ENCODE peak calls at places on chromosomes 16 and 17, in seven cellular contexts. D, P, E, V, B, S and T are unnamed samples.

GRCh38 chr17:78890111-78890897 is 12.7 kb downstream of the CEP295NL start:
- DNase-seq in S (peak), P (no peak), D (no peak), B (no peak), E (no peak), V (peak), T (peak)

GRCh38 chr16:87695534-87695933 is 70.3 kb downstream of the KLHDC4 start:
- DNase-seq in V (no peak), S (no peak), P (no peak), E (no peak), D (no peak), B (no peak), T (no peak)

GRCh38 chr16:74623214-74623842 is 16.4 kb upstream of the GLG1 start:
- DNase-seq in E (peak), B (no peak), S (peak), P (peak), D (peak), V (no peak), T (no peak)

GRCh38 chr17:37818689-37819088 is 73.8 kb upstream of the HNF1B start:
- DNase-seq in D (no peak), P (no peak), V (peak), S (no peak), E (peak), B (no peak), T (peak)

GRCh38 chr17:66673668-66674276 is 161.1 kb upstream of the CACNG5 start:
- DNase-seq in B (no peak), V (peak), D (peak), E (peak), S (peak), P (peak), T (peak)

GRCh38 chr17:73625975-73626706 is 18.1 kb downstream of the SDK2 start:
- DNase-seq in V (no peak), S (no peak), E (peak), P (no peak), D (no peak), B (no peak), T (no peak)

GRCh38 chr17:72515291-72516065 is 394.7 kb downstream of the SOX9 start:
- DNase-seq in D (peak), V (no peak), S (no peak), E (no peak), B (no peak), P (no peak), T (no peak)

GRCh38 chr17:34370997-34371395 is 8.0 kb upstream of the CCL1 start:
- DNase-seq in S (no peak), V (no peak), E (peak), B (peak), P (peak), D (no peak), T (no peak)

GRCh38 chr16:56199164-56199563 is 7.9 kb downstream of the GNAO1 start:
- DNase-seq in E (no peak), S (no peak), P (no peak), B (no peak), D (no peak), V (no peak), T (no peak)

GRCh38 chr17:35749560-35750412 is 3.3 kb downstream of the GAS2L2 start:
- DNase-seq in D (peak), S (no peak), B (no peak), P (no peak), E (no peak), V (no peak), T (no peak)

GRCh38 chr17:81241648-81242420 is 2.7 kb downstream of the NDUFAF8 start:
- DNase-seq in B (no peak), D (peak), P (no peak), E (no peak), S (peak), V (no peak), T (peak)

GRCh38 chr16:74592847-74593246 is 14.1 kb downstream of the GLG1 start:
- DNase-seq in P (no peak), V (no peak), E (no peak), D (no peak), S (no peak), B (no peak), T (no peak)

GRCh38 chr16:22353933-22354541 is 20.4 kb downstream of the CDR2 start:
- DNase-seq in V (no peak), S (no peak), B (no peak), D (no peak), E (no peak), P (no peak), T (no peak)

GRCh38 chr17:66307257-66307656 is 4.8 kb downstream of the PRKCA start:
- DNase-seq in V (no peak), B (no peak), P (no peak), D (no peak), E (no peak), S (no peak), T (no peak)

GRCh38 chr16:83792391-83792790 is 15.4 kb upstream of the HSBP1 start:
- DNase-seq in B (no peak), D (no peak), P (no peak), S (no peak), V (no peak), E (no peak), T (no peak)

GRCh38 chr16:87956169-87956770 is 5.0 kb downstream of the BANP start:
- DNase-seq in B (no peak), P (peak), E (no peak), D (peak), S (no peak), V (no peak), T (no peak)

GRCh38 chr16:56910654-56911539 is 21.0 kb upstream of the HERPUD1 start:
- DNase-seq in P (peak), E (no peak), B (peak), V (no peak), D (peak), S (peak), T (peak)

GRCh38 chr17:1730345-1731193 is 6.1 kb downstream of the WDR81 start:
- DNase-seq in E (peak), D (peak), V (no peak), B (no peak), P (peak), S (peak), T (peak)

GRCh38 chr16:25950586-25951201 is 258.9 kb downstream of the HS3ST4 start:
- DNase-seq in B (no peak), D (no peak), V (no peak), E (no peak), S (no peak), P (no peak), T (no peak)

GRCh38 chr17:78390241-78391050 is 12.0 kb downstream of the PGS1 start:
- DNase-seq in P (peak), D (peak), E (no peak), V (no peak), S (no peak), B (peak), T (no peak)

GRCh38 chr16:20821682-20822081 is 15.4 kb downstream of the REXO5 start:
- DNase-seq in V (no peak), E (no peak), S (no peak), B (no peak), P (no peak), D (no peak), T (no peak)

GRCh38 chr17:73163043-73163442 is 1.8 kb upstream of the SSTR2 start:
- DNase-seq in S (no peak), E (no peak), B (no peak), D (no peak), P (no peak), V (no peak), T (no peak)

GRCh38 chr17:75487351-75488070 is 27.8 kb downstream of the CASKIN2 start:
- DNase-seq in V (no peak), B (no peak), E (no peak), D (peak), S (no peak), P (no peak), T (no peak)

GRCh38 chr17:46000292-46000691 is 1.2 kb downstream of the STH start:
- DNase-seq in E (no peak), B (no peak), S (no peak), D (no peak), P (no peak), V (no peak), T (no peak)

GRCh38 chr16:28298511-28298878 is 6.2 kb downstream of the SBK1 start:
- DNase-seq in D (no peak), P (no peak), V (no peak), S (no peak), E (no peak), B (no peak), T (peak)

GRCh38 chr17:66667491-66668030 is 167.4 kb upstream of the CACNG5 start:
- DNase-seq in D (no peak), B (no peak), P (no peak), S (no peak), E (no peak), V (no peak), T (no peak)

GRCh38 chr16:30473231-30474061 is 904 bp downstream of the ITGAL start:
- DNase-seq in P (no peak), D (no peak), E (no peak), S (no peak), B (no peak), V (no peak), T (no peak)

GRCh38 chr16:74596586-74596985 is 10.3 kb downstream of the GLG1 start:
- DNase-seq in P (no peak), V (no peak), E (no peak), D (no peak), B (no peak), S (no peak), T (no peak)

GRCh38 chr16:68366062-68366461 is 55.2 kb downstream of the PRMT7 start:
- DNase-seq in D (no peak), B (no peak), S (no peak), V (no peak), E (no peak), P (no peak), T (no peak)

GRCh38 chr16:53282975-53283946 is 151.0 kb upstream of the RBL2 start:
- DNase-seq in B (peak), D (peak), P (peak), S (no peak), E (peak), V (no peak), T (no peak)

GRCh38 chr16:87499189-87499486 is 6.3 kb upstream of the ZCCHC14 start:
- DNase-seq in S (no peak), D (peak), P (peak), V (no peak), E (no peak), B (peak), T (no peak)

GRCh38 chr17:45425125-45425983 is 7.3 kb downstream of the ARHGAP27 start:
- DNase-seq in S (no peak), V (peak), E (peak), P (peak), D (peak), B (peak), T (peak)

GRCh38 chr17:44546711-44547606 is 10.3 kb upstream of the FZD2 start:
- DNase-seq in B (no peak), D (peak), V (no peak), E (peak), P (peak), S (no peak), T (no peak)

GRCh38 chr17:66580178-66580577 is 254.7 kb upstream of the CACNG5 start:
- DNase-seq in D (peak), B (no peak), P (peak), S (no peak), V (no peak), E (no peak), T (peak)

GRCh38 chr16:17258848-17259713 is 211.7 kb downstream of the XYLT1 start:
- DNase-seq in V (no peak), B (no peak), S (no peak), D (no peak), P (no peak), E (no peak), T (peak)

GRCh38 chr16:13335894-13336293 is 434.5 kb downstream of the SHISA9 start:
- DNase-seq in P (no peak), E (no peak), B (no peak), S (no peak), V (no peak), D (no peak), T (no peak)

GRCh38 chr16:11190585-11191565 is 65.1 kb downstream of the SOCS1 start:
- DNase-seq in P (peak), D (no peak), S (no peak), B (no peak), E (no peak), V (no peak), T (no peak)

GRCh38 chr17:80612997-80613731 is 68.5 kb downstream of the RPTOR start:
- DNase-seq in P (no peak), B (no peak), V (no peak), D (no peak), E (no peak), S (no peak), T (no peak)

GRCh38 chr16:50539822-50540710 is 8.1 kb upstream of the NKD1 start:
- DNase-seq in P (no peak), D (no peak), E (no peak), S (no peak), V (no peak), B (no peak), T (no peak)

GRCh38 chr17:17934214-17934613 is 38.0 kb downstream of the TOM1L2 start:
- DNase-seq in P (no peak), S (no peak), E (no peak), D (no peak), V (no peak), B (no peak), T (no peak)

GRCh38 chr17:17933775-17934174 is 38.4 kb downstream of the TOM1L2 start:
- DNase-seq in S (no peak), V (no peak), D (no peak), E (no peak), B (no peak), P (peak), T (no peak)

GRCh38 chr17:17934796-17935195 is 37.4 kb downstream of the TOM1L2 start:
- DNase-seq in B (no peak), E (no peak), V (no peak), P (no peak), S (no peak), D (no peak), T (no peak)

GRCh38 chr17:17937450-17937849 is 34.8 kb downstream of the TOM1L2 start:
- DNase-seq in D (no peak), B (no peak), P (no peak), V (no peak), E (no peak), S (no peak), T (no peak)

GRCh38 chr17:17935321-17936271 is 36.6 kb downstream of the TOM1L2 start:
- DNase-seq in B (peak), P (peak), E (peak), S (peak), V (peak), D (peak), T (no peak)
- TF ChIP-seq CTCF in B (no peak), P (no peak), E (no peak), S (no peak), V (no peak), D (no peak), T (no peak)

GRCh38 chr16:86083382-86084002 is 184.5 kb downstream of the IRF8 start:
- DNase-seq in E (no peak), V (no peak), S (no peak), D (no peak), B (no peak), P (no peak), T (no peak)
- TF ChIP-seq CTCF in E (no peak), V (no peak), S (no peak), D (no peak), B (no peak), P (no peak), T (no peak)

GRCh38 chr17:27615121-27615520 is 15.9 kb upstream of the LGALS9 start:
- DNase-seq in V (no peak), D (no peak), E (no peak), B (no peak), P (no peak), S (no peak), T (no peak)

GRCh38 chr17:27612160-27612767 is 18.7 kb upstream of the LGALS9 start:
- DNase-seq in S (no peak), B (no peak), V (no peak), E (no peak), P (no peak), D (no peak), T (no peak)

GRCh38 chr17:27616414-27616813 is 14.6 kb upstream of the LGALS9 start:
- DNase-seq in B (no peak), V (no peak), E (no peak), S (no peak), D (no peak), P (no peak), T (no peak)

GRCh38 chr17:27610304-27610676 is 20.7 kb upstream of the LGALS9 start:
- DNase-seq in P (no peak), D (no peak), S (no peak), E (no peak), B (no peak), V (no peak), T (no peak)

DNA sequence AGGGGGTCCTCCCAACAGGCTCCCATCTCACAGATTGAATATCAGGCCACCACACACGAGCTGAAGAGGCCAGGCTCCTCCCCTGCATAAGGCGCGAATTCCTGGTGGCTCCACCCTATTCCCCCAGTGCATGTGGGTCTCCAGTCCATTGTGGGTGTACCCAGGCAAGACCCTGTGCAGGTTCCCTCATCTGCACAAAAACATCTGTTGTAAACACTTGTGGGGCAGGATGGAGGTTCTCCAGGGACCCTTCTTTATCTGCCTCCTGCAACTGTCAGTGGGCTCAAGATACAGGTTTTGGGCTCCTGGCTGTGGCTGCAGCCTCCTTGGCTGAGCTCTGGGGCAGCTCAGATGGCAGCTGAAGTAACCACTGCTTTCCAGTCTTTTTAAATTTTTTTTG is 17.6 kb upstream of the LGALS9 start:
- DNase-seq in B (no peak), E (no peak), D (no peak), S (no peak), V (no peak), P (no peak), T (no peak)
- TF ChIP-seq CTCF in B (no peak), E (no peak), D (no peak), S (no peak), V (no peak), P (no peak), T (no peak)

GRCh38 chr17:9644910-9645751 is at the start of gene USP43:
- DNase-seq in P (no peak), D (peak), S (no peak), B (no peak), E (peak), V (no peak), T (peak)
- TF ChIP-seq CTCF in P (no peak), D (no peak), S (no peak), B (no peak), E (peak), V (no peak), T (no peak)

DNA sequence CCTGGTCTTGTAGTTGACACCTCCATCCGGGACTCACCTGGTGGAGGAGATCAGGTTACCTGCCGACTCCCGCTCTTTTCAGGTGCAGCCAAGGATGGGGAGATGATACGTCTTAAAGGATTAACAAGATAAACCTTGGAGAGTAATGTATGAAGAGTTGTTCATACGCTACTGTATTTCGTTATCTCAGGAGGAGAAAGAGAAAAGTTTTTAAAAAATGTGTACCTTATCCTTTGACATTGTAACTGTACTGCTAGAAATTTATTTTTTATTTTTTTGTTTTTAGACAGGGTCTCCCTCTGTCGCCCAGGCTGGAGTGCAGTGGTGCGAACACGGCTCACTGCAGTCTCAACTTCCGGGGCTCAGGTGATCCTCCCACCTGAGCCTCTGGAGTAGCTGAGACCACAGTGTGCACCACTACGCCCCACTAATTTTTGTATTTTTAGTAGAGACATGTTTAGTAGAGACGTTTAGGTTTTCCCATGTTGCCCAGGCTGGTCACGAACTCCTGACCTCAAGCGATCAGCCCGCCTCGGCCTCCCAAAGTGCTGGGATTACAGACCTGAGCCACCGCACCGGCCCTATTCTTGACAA is 764 bp upstream of the SMURF2 start:
- DNase-seq in D (no peak), V (no peak), E (peak), B (no peak), P (no peak), S (no peak), T (no peak)
- TF ChIP-seq CTCF in D (no peak), V (no peak), E (no peak), B (no peak), P (no peak), S (no peak), T (no peak)

GRCh38 chr17:19718041-19718612 is 1.7 kb upstream of the SLC47A2 start:
- DNase-seq in P (no peak), S (no peak), D (no peak), V (no peak), E (no peak), B (no peak), T (no peak)

GRCh38 chr17:19719365-19720209 is 3.2 kb upstream of the SLC47A2 start:
- DNase-seq in D (no peak), B (no peak), V (no peak), S (no peak), E (peak), P (no peak), T (no peak)

GRCh38 chr17:19720210-19720475 is 3.8 kb upstream of the SLC47A2 start:
- DNase-seq in V (no peak), B (no peak), D (no peak), S (no peak), E (no peak), P (no peak), T (no peak)

GRCh38 chr17:19717411-19717908 is 1.1 kb upstream of the SLC47A2 start:
- DNase-seq in S (no peak), E (no peak), B (no peak), V (no peak), P (no peak), D (no peak), T (no peak)

GRCh38 chr17:19718613-19719364 is 2.4 kb upstream of the SLC47A2 start:
- DNase-seq in D (no peak), P (no peak), B (no peak), E (no peak), S (no peak), V (no peak), T (no peak)
- TF ChIP-seq CTCF in D (no peak), P (no peak), B (peak), E (no peak), S (no peak), V (no peak), T (no peak)

GRCh38 chr16:67197704-67198103 is 1.2 kb upstream of the ELMO3 start:
- DNase-seq in V (no peak), B (no peak), D (no peak), P (no peak), E (no peak), S (no peak), T (no peak)

GRCh38 chr16:67200491-67200890 is 1.6 kb downstream of the ELMO3 start:
- DNase-seq in S (no peak), P (no peak), D (no peak), V (no peak), E (no peak), B (no peak), T (no peak)

GRCh38 chr16:67198238-67198734 is 645 bp upstream of the ELMO3 start:
- DNase-seq in B (no peak), S (no peak), V (no peak), E (peak), D (peak), P (no peak), T (peak)

GRCh38 chr16:67199808-67200198 is 872 bp downstream of the ELMO3 start:
- DNase-seq in B (no peak), S (no peak), D (no peak), P (no peak), V (no peak), E (peak), T (no peak)

GRCh38 chr16:67199011-67199807 is at the start of gene ELMO3:
- DNase-seq in P (no peak), E (peak), S (no peak), V (no peak), D (no peak), B (no peak), T (peak)
- TF ChIP-seq CTCF in P (peak), E (peak), S (peak), V (no peak), D (peak), B (peak), T (no peak)

GRCh38 chr16:66580605-66581209 is 1.4 kb downstream of the CMTM2 start:
- DNase-seq in V (no peak), D (peak), B (peak), S (no peak), E (peak), P (peak), T (no peak)
- TF ChIP-seq CTCF in V (no peak), D (peak), B (peak), S (no peak), E (peak), P (peak), T (no peak)